ENCODE peak calls at places on chromosome 12, in six cellular contexts. E is amygdala; Z is head of caudate nucleus; K is stimulated activated CD8-positive, alpha-beta memory T cell treated with anti-CD3 and anti-CD28 coated beads, Interleukin-2, amount 100 ng/mL, for 1 hour; S is central memory CD4-positive, alpha-beta T cell; U is fibroblast of pulmonary artery. N is an unnamed sample.
A peak's percentile ranks its signal among the peaks of the same experiment; 100 is the strongest.

GRCh38 chr12:122192441-122192840 is 9.5 kb downstream of the LRRC43 start:
- DNase-seq in K (no peak), S (no peak), E (no peak), Z (no peak), U (no peak), N (no peak)

GRCh38 chr12:131074221-131075083 is 120.7 kb downstream of the ADGRD1 start:
- DNase-seq in Z (no peak), U (no peak), E (no peak), K (no peak), S (no peak), N (no peak)

GRCh38 chr12:115794659-115795081 is 482.8 kb downstream of the MED13L start:
- DNase-seq in U (no peak), S (no peak), K (no peak), Z (no peak), E (no peak), N (no peak)

GRCh38 chr12:115199831-115200230 is 515.9 kb upstream of the TBX3 start:
- DNase-seq in U (peak; percentile 67), Z (no peak), S (no peak), E (no peak), K (no peak), N (peak; percentile 9)

GRCh38 chr12:9221476-9221875 is 13.3 kb upstream of the PZP start:
- DNase-seq in E (no peak), Z (no peak), S (no peak), U (no peak), K (no peak), N (no peak)

GRCh38 chr12:4858385-4858784 is 51.3 kb upstream of the KCNA1 start:
- DNase-seq in E (no peak), Z (peak; percentile 55), S (no peak), K (no peak), U (no peak), N (no peak)

GRCh38 chr12:3747976-3748619 is 4.8 kb downstream of the CRACR2A start:
- DNase-seq in U (no peak), Z (no peak), S (no peak), K (no peak), E (no peak), N (no peak)

GRCh38 chr12:117013726-117014125 is 85.5 kb downstream of the TESC start:
- DNase-seq in U (no peak), E (no peak), S (no peak), K (no peak), Z (no peak), N (no peak)

GRCh38 chr12:6951551-6952120 is 480 bp downstream of the PTPN6 start:
- DNase-seq in U (no peak), K (no peak), S (peak; percentile 45), Z (no peak), E (no peak), N (no peak)

GRCh38 chr12:124556896-124557501 is 10.4 kb downstream of the NCOR2 start:
- DNase-seq in E (peak; percentile 44), Z (peak; percentile 72), S (no peak), U (no peak), K (no peak), N (no peak)

GRCh38 chr12:3542911-3543310 is 51.9 kb downstream of the PRMT8 start:
- DNase-seq in S (no peak), Z (no peak), E (no peak), K (no peak), U (peak; percentile 5), N (no peak)

GRCh38 chr12:8687846-8688601 is 9.8 kb upstream of the RIMKLB start:
- DNase-seq in K (no peak), S (no peak), Z (peak; percentile 69), U (peak; percentile 94), E (peak; percentile 18), N (peak; percentile 85)

GRCh38 chr12:5688226-5688625 is 256.3 kb downstream of the NTF3 start:
- DNase-seq in E (no peak), U (no peak), S (no peak), K (no peak), Z (no peak), N (no peak)